ENCODE peak calls at places on chromosome 14, in seven cellular contexts. One of them, this sample, is unnamed.

GRCh38 chr14:50230601-50231474 is 540 bp downstream of the SOS2 start:
- DNase-seq in Right ventricle myocardium superior: peak; percentile 79
- DNase-seq in T-cell: peak; percentile 30
- DNase-seq in fibroblast of villous mesenchyme: peak; percentile 87
- DNase-seq in NCI-H748 treated with DMSO at 0.1 percent for 48 hours: no peak
- DNase-seq in Kasumi-1: peak; percentile 66
- DNase-seq in GDM1: peak; percentile 22
- DNase-seq in this sample: peak; percentile 42

GRCh38 chr14:99312106-99312505 is 40.1 kb upstream of the BCL11B start:
- DNase-seq in Right ventricle myocardium superior: no peak
- DNase-seq in T-cell: no peak
- DNase-seq in fibroblast of villous mesenchyme: no peak
- DNase-seq in NCI-H748 treated with DMSO at 0.1 percent for 48 hours: no peak
- DNase-seq in Kasumi-1: no peak
- DNase-seq in GDM1: no peak
- DNase-seq in this sample: no peak

GRCh38 chr14:74979442-74980397 is 23.0 kb upstream of the EIF2B2 start:
- DNase-seq in Right ventricle myocardium superior: peak; percentile 69
- DNase-seq in T-cell: no peak
- DNase-seq in fibroblast of villous mesenchyme: peak; percentile 47
- DNase-seq in NCI-H748 treated with DMSO at 0.1 percent for 48 hours: no peak
- DNase-seq in Kasumi-1: no peak
- DNase-seq in GDM1: no peak
- DNase-seq in this sample: peak; percentile 36

GRCh38 chr14:77111021-77111420 is 13.0 kb downstream of the CIPC start:
- DNase-seq in Right ventricle myocardium superior: no peak
- DNase-seq in T-cell: no peak
- DNase-seq in fibroblast of villous mesenchyme: no peak
- DNase-seq in NCI-H748 treated with DMSO at 0.1 percent for 48 hours: no peak
- DNase-seq in Kasumi-1: no peak
- DNase-seq in GDM1: no peak
- DNase-seq in this sample: no peak

GRCh38 chr14:102262894-102263462 is 42.0 kb downstream of the MOK start:
- DNase-seq in Right ventricle myocardium superior: no peak
- DNase-seq in T-cell: no peak
- DNase-seq in fibroblast of villous mesenchyme: no peak
- DNase-seq in NCI-H748 treated with DMSO at 0.1 percent for 48 hours: no peak
- DNase-seq in Kasumi-1: no peak
- DNase-seq in GDM1: no peak
- DNase-seq in this sample: no peak

GRCh38 chr14:65658202-65658601 is 245.7 kb downstream of the FUT8 start:
- DNase-seq in Right ventricle myocardium superior: no peak
- DNase-seq in T-cell: no peak
- DNase-seq in fibroblast of villous mesenchyme: no peak
- DNase-seq in NCI-H748 treated with DMSO at 0.1 percent for 48 hours: no peak
- DNase-seq in Kasumi-1: no peak
- DNase-seq in GDM1: no peak
- DNase-seq in this sample: no peak

GRCh38 chr14:106491851-106492250 is 965.5 kb downstream of the TMEM121 start:
- DNase-seq in Right ventricle myocardium superior: no peak
- DNase-seq in T-cell: no peak
- DNase-seq in fibroblast of villous mesenchyme: peak; percentile 2
- DNase-seq in NCI-H748 treated with DMSO at 0.1 percent for 48 hours: no peak
- DNase-seq in Kasumi-1: no peak
- DNase-seq in GDM1: no peak
- DNase-seq in this sample: no peak

GRCh38 chr14:76926521-76927251 is 100.5 kb downstream of the LRRC74A start:
- DNase-seq in Right ventricle myocardium superior: peak; percentile 79
- DNase-seq in T-cell: peak; percentile 56
- DNase-seq in fibroblast of villous mesenchyme: peak; percentile 65
- DNase-seq in NCI-H748 treated with DMSO at 0.1 percent for 48 hours: peak; percentile 54
- DNase-seq in Kasumi-1: peak; percentile 62
- DNase-seq in GDM1: peak; percentile 72
- DNase-seq in this sample: peak; percentile 34

GRCh38 chr14:104865069-104865630 is at the start of gene CEP170B:
- DNase-seq in Right ventricle myocardium superior: peak; percentile 57
- DNase-seq in T-cell: peak; percentile 33
- DNase-seq in fibroblast of villous mesenchyme: peak; percentile 42
- DNase-seq in NCI-H748 treated with DMSO at 0.1 percent for 48 hours: no peak
- DNase-seq in Kasumi-1: no peak
- DNase-seq in GDM1: no peak
- DNase-seq in this sample: no peak

GRCh38 chr14:68685419-68686211 is 107.3 kb downstream of the ZFP36L1 start:
- DNase-seq in Right ventricle myocardium superior: no peak
- DNase-seq in T-cell: peak; percentile 81
- DNase-seq in fibroblast of villous mesenchyme: peak; percentile 76
- DNase-seq in NCI-H748 treated with DMSO at 0.1 percent for 48 hours: no peak
- DNase-seq in Kasumi-1: peak; percentile 80
- DNase-seq in GDM1: no peak
- DNase-seq in this sample: no peak

GRCh38 chr14:25215607-25216006 is 165.7 kb upstream of the STXBP6 start:
- DNase-seq in Right ventricle myocardium superior: no peak
- DNase-seq in T-cell: no peak
- DNase-seq in fibroblast of villous mesenchyme: no peak
- DNase-seq in NCI-H748 treated with DMSO at 0.1 percent for 48 hours: no peak
- DNase-seq in Kasumi-1: no peak
- DNase-seq in GDM1: no peak
- DNase-seq in this sample: no peak

GRCh38 chr14:99899578-99900178 is 106.5 kb downstream of the EML1 start:
- DNase-seq in Right ventricle myocardium superior: no peak
- DNase-seq in T-cell: no peak
- DNase-seq in fibroblast of villous mesenchyme: peak; percentile 36
- DNase-seq in NCI-H748 treated with DMSO at 0.1 percent for 48 hours: peak; percentile 11
- DNase-seq in Kasumi-1: peak; percentile 81
- DNase-seq in GDM1: no peak
- DNase-seq in this sample: peak; percentile 4

GRCh38 chr14:99055816-99056215 is 216.2 kb downstream of the BCL11B start:
- DNase-seq in Right ventricle myocardium superior: no peak
- DNase-seq in T-cell: peak; percentile 36
- DNase-seq in fibroblast of villous mesenchyme: no peak
- DNase-seq in NCI-H748 treated with DMSO at 0.1 percent for 48 hours: no peak
- DNase-seq in Kasumi-1: no peak
- DNase-seq in GDM1: no peak
- DNase-seq in this sample: no peak

GRCh38 chr14:92466068-92466458 is 47.5 kb upstream of the RIN3 start:
- DNase-seq in Right ventricle myocardium superior: no peak
- DNase-seq in T-cell: no peak
- DNase-seq in fibroblast of villous mesenchyme: no peak
- DNase-seq in NCI-H748 treated with DMSO at 0.1 percent for 48 hours: no peak
- DNase-seq in Kasumi-1: no peak
- DNase-seq in GDM1: no peak
- DNase-seq in this sample: no peak

GRCh38 chr14:26444745-26445144 is 153.1 kb downstream of the NOVA1 start:
- DNase-seq in Right ventricle myocardium superior: no peak
- DNase-seq in T-cell: no peak
- DNase-seq in fibroblast of villous mesenchyme: peak; percentile 6
- DNase-seq in NCI-H748 treated with DMSO at 0.1 percent for 48 hours: no peak
- DNase-seq in Kasumi-1: peak; percentile 23
- DNase-seq in GDM1: no peak
- DNase-seq in this sample: no peak

GRCh38 chr14:22843123-22843925 is 6.9 kb downstream of the MMP14 start:
- DNase-seq in Right ventricle myocardium superior: no peak
- DNase-seq in T-cell: no peak
- DNase-seq in fibroblast of villous mesenchyme: no peak
- DNase-seq in NCI-H748 treated with DMSO at 0.1 percent for 48 hours: no peak
- DNase-seq in Kasumi-1: no peak
- DNase-seq in GDM1: no peak
- DNase-seq in this sample: no peak

GRCh38 chr14:91548145-91548544 is 38.0 kb upstream of the PPP4R3A start:
- DNase-seq in Right ventricle myocardium superior: no peak
- DNase-seq in T-cell: no peak
- DNase-seq in fibroblast of villous mesenchyme: no peak
- DNase-seq in NCI-H748 treated with DMSO at 0.1 percent for 48 hours: no peak
- DNase-seq in Kasumi-1: no peak
- DNase-seq in GDM1: no peak
- DNase-seq in this sample: no peak

GRCh38 chr14:90487031-90487430 is 90.2 kb downstream of the CALM1 start:
- DNase-seq in Right ventricle myocardium superior: peak; percentile 53
- DNase-seq in T-cell: no peak
- DNase-seq in fibroblast of villous mesenchyme: no peak
- DNase-seq in NCI-H748 treated with DMSO at 0.1 percent for 48 hours: peak; percentile 86
- DNase-seq in Kasumi-1: peak; percentile 44
- DNase-seq in GDM1: no peak
- DNase-seq in this sample: peak; percentile 77

GRCh38 chr14:55721353-55721752 is 141.3 kb downstream of the KTN1 start:
- DNase-seq in Right ventricle myocardium superior: no peak
- DNase-seq in T-cell: no peak
- DNase-seq in fibroblast of villous mesenchyme: peak; percentile 84
- DNase-seq in NCI-H748 treated with DMSO at 0.1 percent for 48 hours: no peak
- DNase-seq in Kasumi-1: no peak
- DNase-seq in GDM1: no peak
- DNase-seq in this sample: no peak

GRCh38 chr14:88473791-88474190 is 81.0 kb downstream of the PTPN21 start:
- DNase-seq in Right ventricle myocardium superior: no peak
- DNase-seq in T-cell: no peak
- DNase-seq in fibroblast of villous mesenchyme: peak; percentile 66
- DNase-seq in NCI-H748 treated with DMSO at 0.1 percent for 48 hours: no peak
- DNase-seq in Kasumi-1: no peak
- DNase-seq in GDM1: no peak
- DNase-seq in this sample: no peak

GRCh38 chr14:92340071-92340470 is 17.1 kb downstream of the SLC24A4 start:
- DNase-seq in Right ventricle myocardium superior: no peak
- DNase-seq in T-cell: no peak
- DNase-seq in fibroblast of villous mesenchyme: no peak
- DNase-seq in NCI-H748 treated with DMSO at 0.1 percent for 48 hours: no peak
- DNase-seq in Kasumi-1: no peak
- DNase-seq in GDM1: no peak
- DNase-seq in this sample: no peak

GRCh38 chr14:41000350-41000749 is 606.3 kb upstream of the LRFN5 start:
- DNase-seq in Right ventricle myocardium superior: no peak
- DNase-seq in T-cell: no peak
- DNase-seq in fibroblast of villous mesenchyme: no peak
- DNase-seq in NCI-H748 treated with DMSO at 0.1 percent for 48 hours: no peak
- DNase-seq in Kasumi-1: no peak
- DNase-seq in GDM1: no peak
- DNase-seq in this sample: no peak

GRCh38 chr14:72538387-72538786 is 355.5 kb downstream of the DPF3 start:
- DNase-seq in Right ventricle myocardium superior: no peak
- DNase-seq in T-cell: no peak
- DNase-seq in fibroblast of villous mesenchyme: no peak
- DNase-seq in NCI-H748 treated with DMSO at 0.1 percent for 48 hours: no peak
- DNase-seq in Kasumi-1: no peak
- DNase-seq in GDM1: no peak
- DNase-seq in this sample: no peak

GRCh38 chr14:72883109-72883508 is 10.8 kb downstream of the DPF3 start:
- DNase-seq in Right ventricle myocardium superior: no peak
- DNase-seq in T-cell: no peak
- DNase-seq in fibroblast of villous mesenchyme: no peak
- DNase-seq in NCI-H748 treated with DMSO at 0.1 percent for 48 hours: no peak
- DNase-seq in Kasumi-1: no peak
- DNase-seq in GDM1: no peak
- DNase-seq in this sample: no peak

GRCh38 chr14:96648506-96649326 is 146.5 kb downstream of the PAPOLA start:
- DNase-seq in Right ventricle myocardium superior: no peak
- DNase-seq in T-cell: no peak
- DNase-seq in fibroblast of villous mesenchyme: no peak
- DNase-seq in NCI-H748 treated with DMSO at 0.1 percent for 48 hours: no peak
- DNase-seq in Kasumi-1: no peak
- DNase-seq in GDM1: no peak
- DNase-seq in this sample: no peak

GRCh38 chr14:101473045-101473729 is 88.1 kb upstream of the DIO3 start:
- DNase-seq in Right ventricle myocardium superior: no peak
- DNase-seq in T-cell: no peak
- DNase-seq in fibroblast of villous mesenchyme: no peak
- DNase-seq in NCI-H748 treated with DMSO at 0.1 percent for 48 hours: no peak
- DNase-seq in Kasumi-1: no peak
- DNase-seq in GDM1: no peak
- DNase-seq in this sample: no peak

GRCh38 chr14:29814153-29815057 is 113.2 kb downstream of the PRKD1 start:
- DNase-seq in Right ventricle myocardium superior: peak; percentile 85
- DNase-seq in T-cell: no peak
- DNase-seq in fibroblast of villous mesenchyme: no peak
- DNase-seq in NCI-H748 treated with DMSO at 0.1 percent for 48 hours: no peak
- DNase-seq in Kasumi-1: no peak
- DNase-seq in GDM1: no peak
- DNase-seq in this sample: peak; percentile 94

GRCh38 chr14:73796881-73797539 is 54.6 kb upstream of the PTGR2 start:
- DNase-seq in Right ventricle myocardium superior: no peak
- DNase-seq in T-cell: no peak
- DNase-seq in fibroblast of villous mesenchyme: no peak
- DNase-seq in NCI-H748 treated with DMSO at 0.1 percent for 48 hours: no peak
- DNase-seq in Kasumi-1: no peak
- DNase-seq in GDM1: no peak
- DNase-seq in this sample: no peak

GRCh38 chr14:31057035-31057434 is 30.9 kb upstream of the STRN3 start:
- DNase-seq in Right ventricle myocardium superior: no peak
- DNase-seq in T-cell: no peak
- DNase-seq in fibroblast of villous mesenchyme: no peak
- DNase-seq in NCI-H748 treated with DMSO at 0.1 percent for 48 hours: no peak
- DNase-seq in Kasumi-1: no peak
- DNase-seq in GDM1: no peak
- DNase-seq in this sample: no peak

GRCh38 chr14:96512602-96513397 is 10.6 kb downstream of the PAPOLA start:
- DNase-seq in Right ventricle myocardium superior: no peak
- DNase-seq in T-cell: no peak
- DNase-seq in fibroblast of villous mesenchyme: no peak
- DNase-seq in NCI-H748 treated with DMSO at 0.1 percent for 48 hours: no peak
- DNase-seq in Kasumi-1: no peak
- DNase-seq in GDM1: no peak
- DNase-seq in this sample: no peak